ENCODE peak calls at places on chromosomes 16 and 17, in five cellular contexts. One of them, this sample, is unnamed.
A peak's percentile ranks its signal among the peaks of the same experiment; 100 is the strongest.

GRCh38 chr17:32970281-32970680 is 21.4 kb upstream of the SPACA3 start:
- DNase-seq in AG04449: no peak
- DNase-seq in psoas muscle: peak; percentile 49
- DNase-seq in HFFc6: peak; percentile 42
- DNase-seq in RWPE1: no peak
- DNase-seq in this sample: no peak

GRCh38 chr17:63398680-63399079 is 47.4 kb downstream of the CYB561 start:
- DNase-seq in AG04449: no peak
- DNase-seq in psoas muscle: no peak
- DNase-seq in HFFc6: no peak
- DNase-seq in RWPE1: no peak
- DNase-seq in this sample: no peak

GRCh38 chr17:58289869-58290268 is 9.1 kb upstream of the MPO start:
- DNase-seq in AG04449: no peak
- DNase-seq in psoas muscle: no peak
- DNase-seq in HFFc6: no peak
- DNase-seq in RWPE1: peak; percentile 45
- DNase-seq in this sample: no peak

GRCh38 chr16:1310832-1311200 is 1.4 kb downstream of the UBE2I start:
- DNase-seq in AG04449: no peak
- DNase-seq in psoas muscle: no peak
- DNase-seq in HFFc6: peak; percentile 15
- DNase-seq in RWPE1: no peak
- DNase-seq in this sample: peak; percentile 23

GRCh38 chr16:83606486-83607030 is 201.2 kb upstream of the HSBP1 start:
- DNase-seq in AG04449: no peak
- DNase-seq in psoas muscle: no peak
- DNase-seq in HFFc6: no peak
- DNase-seq in RWPE1: no peak
- DNase-seq in this sample: no peak

GRCh38 chr16:64539811-64540210 is 582.1 kb downstream of the CDH11 start:
- DNase-seq in AG04449: no peak
- DNase-seq in psoas muscle: no peak
- DNase-seq in HFFc6: no peak
- DNase-seq in RWPE1: no peak
- DNase-seq in this sample: no peak

GRCh38 chr17:77899494-77899893 is 59.0 kb upstream of the TNRC6C start:
- DNase-seq in AG04449: no peak
- DNase-seq in psoas muscle: no peak
- DNase-seq in HFFc6: no peak
- DNase-seq in RWPE1: no peak
- DNase-seq in this sample: no peak

GRCh38 chr17:57455063-57455914 is 199.0 kb downstream of the MSI2 start:
- DNase-seq in AG04449: no peak
- DNase-seq in psoas muscle: no peak
- DNase-seq in HFFc6: no peak
- DNase-seq in RWPE1: no peak
- DNase-seq in this sample: no peak

GRCh38 chr17:33647976-33648375 is 354.9 kb upstream of the ASIC2 start:
- DNase-seq in AG04449: no peak
- DNase-seq in psoas muscle: no peak
- DNase-seq in HFFc6: no peak
- DNase-seq in RWPE1: peak; percentile 30
- DNase-seq in this sample: peak; percentile 16

GRCh38 chr17:38511126-38512108 is 83.2 kb downstream of the ARHGAP23 start:
- DNase-seq in AG04449: peak; percentile 28
- DNase-seq in psoas muscle: no peak
- DNase-seq in HFFc6: peak; percentile 66
- DNase-seq in RWPE1: peak; percentile 58
- DNase-seq in this sample: no peak

GRCh38 chr16:87319011-87319410 is 1.8 kb upstream of the C16orf95 start:
- DNase-seq in AG04449: no peak
- DNase-seq in psoas muscle: no peak
- DNase-seq in HFFc6: no peak
- DNase-seq in RWPE1: no peak
- DNase-seq in this sample: no peak

GRCh38 chr16:13767215-13767614 is 152.7 kb upstream of the ERCC4 start:
- DNase-seq in AG04449: no peak
- DNase-seq in psoas muscle: no peak
- DNase-seq in HFFc6: no peak
- DNase-seq in RWPE1: no peak
- DNase-seq in this sample: no peak

GRCh38 chr17:1783271-1783670 is 21.4 kb downstream of the SERPINF1 start:
- DNase-seq in AG04449: no peak
- DNase-seq in psoas muscle: peak; percentile 79
- DNase-seq in HFFc6: no peak
- DNase-seq in RWPE1: no peak
- DNase-seq in this sample: no peak

GRCh38 chr17:35486920-35487727 is 38.6 kb upstream of the SLFN13 start:
- DNase-seq in AG04449: no peak
- DNase-seq in psoas muscle: peak; percentile 55
- DNase-seq in HFFc6: peak; percentile 9
- DNase-seq in RWPE1: peak; percentile 64
- DNase-seq in this sample: no peak

GRCh38 chr16:15961060-15961511 is 11.7 kb downstream of the ABCC1 start:
- DNase-seq in AG04449: no peak
- DNase-seq in psoas muscle: no peak
- DNase-seq in HFFc6: no peak
- DNase-seq in RWPE1: no peak
- DNase-seq in this sample: no peak

GRCh38 chr17:3762922-3763776 is 37.8 kb downstream of the ITGAE start:
- DNase-seq in AG04449: no peak
- DNase-seq in psoas muscle: no peak
- DNase-seq in HFFc6: no peak
- DNase-seq in RWPE1: no peak
- DNase-seq in this sample: no peak

GRCh38 chr16:64311241-64311640 is 810.6 kb downstream of the CDH11 start:
- DNase-seq in AG04449: no peak
- DNase-seq in psoas muscle: no peak
- DNase-seq in HFFc6: peak; percentile 8
- DNase-seq in RWPE1: no peak
- DNase-seq in this sample: no peak

GRCh38 chr17:67054011-67054591 is 9.7 kb downstream of the CACNG1 start:
- DNase-seq in AG04449: no peak
- DNase-seq in psoas muscle: no peak
- DNase-seq in HFFc6: no peak
- DNase-seq in RWPE1: no peak
- DNase-seq in this sample: no peak

GRCh38 chr17:42276609-42277341 is 584 bp upstream of the STAT5B start:
- DNase-seq in AG04449: no peak
- DNase-seq in psoas muscle: peak; percentile 81
- DNase-seq in HFFc6: peak; percentile 78
- DNase-seq in RWPE1: peak; percentile 57
- DNase-seq in this sample: peak; percentile 52

GRCh38 chr16:84617068-84617630 is 729 bp downstream of the COTL1 start:
- DNase-seq in AG04449: no peak
- DNase-seq in psoas muscle: no peak
- DNase-seq in HFFc6: no peak
- DNase-seq in RWPE1: peak; percentile 45
- DNase-seq in this sample: no peak

GRCh38 chr16:2787961-2788360 is 601 bp upstream of the PRSS33 start:
- DNase-seq in AG04449: no peak
- DNase-seq in psoas muscle: no peak
- DNase-seq in HFFc6: no peak
- DNase-seq in RWPE1: no peak
- DNase-seq in this sample: no peak

GRCh38 chr16:71817690-71818089 is 9.1 kb upstream of the AP1G1 start:
- DNase-seq in AG04449: no peak
- DNase-seq in psoas muscle: no peak
- DNase-seq in HFFc6: peak; percentile 1
- DNase-seq in RWPE1: no peak
- DNase-seq in this sample: no peak

GRCh38 chr17:1904273-1905052 is 74.7 kb downstream of the RPA1 start:
- DNase-seq in AG04449: no peak
- DNase-seq in psoas muscle: no peak
- DNase-seq in HFFc6: no peak
- DNase-seq in RWPE1: no peak
- DNase-seq in this sample: no peak

GRCh38 chr17:64291268-64291851 is 28.3 kb upstream of the TEX2 start:
- DNase-seq in AG04449: no peak
- DNase-seq in psoas muscle: no peak
- DNase-seq in HFFc6: no peak
- DNase-seq in RWPE1: no peak
- DNase-seq in this sample: peak; percentile 27

GRCh38 chr16:81455006-81455405 is 10.4 kb downstream of the CMIP start:
- DNase-seq in AG04449: no peak
- DNase-seq in psoas muscle: peak; percentile 9
- DNase-seq in HFFc6: no peak
- DNase-seq in RWPE1: no peak
- DNase-seq in this sample: no peak

GRCh38 chr17:29179232-29180036 is 764 bp downstream of the MYO18A start:
- DNase-seq in AG04449: no peak
- DNase-seq in psoas muscle: peak; percentile 30
- DNase-seq in HFFc6: no peak
- DNase-seq in RWPE1: peak; percentile 83
- DNase-seq in this sample: peak; percentile 53

GRCh38 chr17:16593356-16594102 is 24.5 kb upstream of the ZNF287 start:
- DNase-seq in AG04449: no peak
- DNase-seq in psoas muscle: no peak
- DNase-seq in HFFc6: no peak
- DNase-seq in RWPE1: no peak
- DNase-seq in this sample: no peak

GRCh38 chr17:7512105-7512504 is 27.9 kb downstream of the POLR2A start:
- DNase-seq in AG04449: no peak
- DNase-seq in psoas muscle: no peak
- DNase-seq in HFFc6: no peak
- DNase-seq in RWPE1: no peak
- DNase-seq in this sample: no peak

GRCh38 chr16:72876221-72876620 is 171.7 kb downstream of the ZFHX3 start:
- DNase-seq in AG04449: peak; percentile 61
- DNase-seq in psoas muscle: peak; percentile 74
- DNase-seq in HFFc6: peak; percentile 75
- DNase-seq in RWPE1: no peak
- DNase-seq in this sample: no peak

GRCh38 chr16:72877374-72878028 is 170.4 kb downstream of the ZFHX3 start:
- DNase-seq in AG04449: peak; percentile 58
- DNase-seq in psoas muscle: no peak
- DNase-seq in HFFc6: peak; percentile 95
- DNase-seq in RWPE1: peak; percentile 90
- DNase-seq in this sample: no peak

GRCh38 chr16:72873853-72874252 is 174.1 kb downstream of the ZFHX3 start:
- DNase-seq in AG04449: no peak
- DNase-seq in psoas muscle: no peak
- DNase-seq in HFFc6: no peak
- DNase-seq in RWPE1: no peak
- DNase-seq in this sample: no peak

GRCh38 chr16:72876981-72877373 is 171.0 kb downstream of the ZFHX3 start:
- DNase-seq in AG04449: no peak
- DNase-seq in psoas muscle: no peak
- DNase-seq in HFFc6: no peak
- DNase-seq in RWPE1: no peak
- DNase-seq in this sample: no peak

GRCh38 chr16:72875291-72876036 is 172.5 kb downstream of the ZFHX3 start:
- DNase-seq in AG04449: no peak
- DNase-seq in psoas muscle: no peak
- DNase-seq in HFFc6: no peak
- DNase-seq in RWPE1: peak; percentile 82
- DNase-seq in this sample: no peak
- TF ChIP-seq CTCF in AG04449: no peak
- TF ChIP-seq CTCF in psoas muscle: no peak
- TF ChIP-seq CTCF in HFFc6: no peak
- TF ChIP-seq CTCF in RWPE1: no peak
- TF ChIP-seq CTCF in this sample: no peak

GRCh38 chr16:48831081-48831722 is 221.2 kb upstream of the N4BP1 start:
- DNase-seq in AG04449: no peak
- DNase-seq in psoas muscle: no peak
- DNase-seq in HFFc6: no peak
- DNase-seq in RWPE1: peak; percentile 7
- DNase-seq in this sample: peak; percentile 61
- TF ChIP-seq CTCF in AG04449: no peak
- TF ChIP-seq CTCF in psoas muscle: no peak
- TF ChIP-seq CTCF in HFFc6: peak; percentile 27
- TF ChIP-seq CTCF in RWPE1: no peak
- TF ChIP-seq CTCF in this sample: peak; percentile 81

GRCh38 chr17:50909765-50910661 is 43.9 kb upstream of the TOB1 start:
- DNase-seq in AG04449: no peak
- DNase-seq in psoas muscle: no peak
- DNase-seq in HFFc6: no peak
- DNase-seq in RWPE1: no peak
- DNase-seq in this sample: no peak

GRCh38 chr17:50911450-50911849 is 45.3 kb upstream of the TOB1 start:
- DNase-seq in AG04449: no peak
- DNase-seq in psoas muscle: no peak
- DNase-seq in HFFc6: no peak
- DNase-seq in RWPE1: no peak
- DNase-seq in this sample: no peak

GRCh38 chr17:50906443-50906842 is 40.3 kb upstream of the TOB1 start:
- DNase-seq in AG04449: no peak
- DNase-seq in psoas muscle: no peak
- DNase-seq in HFFc6: no peak
- DNase-seq in RWPE1: no peak
- DNase-seq in this sample: no peak

GRCh38 chr17:50908140-50908859 is 42.1 kb upstream of the TOB1 start:
- DNase-seq in AG04449: no peak
- DNase-seq in psoas muscle: no peak
- DNase-seq in HFFc6: no peak
- DNase-seq in RWPE1: no peak
- DNase-seq in this sample: no peak

DNA sequence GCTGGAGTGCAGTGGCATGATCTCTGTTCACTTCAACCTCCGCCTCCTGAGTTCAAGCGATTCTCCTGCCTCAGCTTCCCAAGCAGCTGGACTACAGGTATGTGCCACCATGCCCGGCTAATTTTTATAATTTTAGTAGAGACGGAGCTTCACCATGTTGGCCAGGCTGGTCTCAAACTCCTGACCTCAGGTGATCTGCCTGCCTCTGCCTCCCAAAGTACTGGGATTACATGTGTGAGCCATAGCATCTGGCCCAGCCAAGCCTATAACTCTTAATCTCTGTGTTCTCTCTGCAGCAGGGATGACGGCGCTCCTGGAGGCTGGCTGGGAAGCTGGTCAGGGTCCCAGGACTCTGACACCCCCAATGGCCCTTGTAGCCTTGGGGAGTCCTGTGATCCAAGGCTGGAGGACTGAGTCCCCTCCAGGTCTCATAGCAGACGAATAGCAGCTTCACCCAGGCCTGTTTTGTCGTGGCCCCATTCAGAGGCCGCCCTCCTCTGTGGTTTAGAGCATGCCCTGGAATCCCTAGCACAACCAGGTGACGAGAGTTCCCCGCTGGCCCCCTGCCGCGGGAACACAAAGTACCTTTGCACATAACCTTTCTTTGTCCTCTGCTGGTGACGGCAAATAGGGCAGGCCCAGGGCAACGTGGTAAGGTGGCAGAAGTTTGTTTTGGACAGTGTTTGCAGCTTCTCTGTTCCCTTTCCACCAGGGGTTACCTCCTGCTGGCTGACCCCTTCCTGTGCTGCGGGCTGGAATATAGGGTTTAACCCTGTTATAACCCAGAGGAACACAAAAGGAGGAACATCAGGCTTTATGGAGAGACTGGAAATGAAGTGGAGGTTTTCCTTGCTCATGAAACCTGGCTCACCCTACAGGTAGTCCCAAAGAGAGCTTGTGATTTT is 43.0 kb upstream of the TOB1 start:
- DNase-seq in AG04449: no peak
- DNase-seq in psoas muscle: peak; percentile 57
- DNase-seq in HFFc6: no peak
- DNase-seq in RWPE1: no peak
- DNase-seq in this sample: no peak
- TF ChIP-seq CTCF in AG04449: no peak
- TF ChIP-seq CTCF in psoas muscle: no peak
- TF ChIP-seq CTCF in HFFc6: peak; percentile 10
- TF ChIP-seq CTCF in RWPE1: no peak
- TF ChIP-seq CTCF in this sample: no peak

GRCh38 chr17:48322060-48322459 is 108.0 kb downstream of the SKAP1 start:
- DNase-seq in AG04449: no peak
- DNase-seq in psoas muscle: no peak
- DNase-seq in HFFc6: peak; percentile 6
- DNase-seq in RWPE1: no peak
- DNase-seq in this sample: no peak
- TF ChIP-seq CTCF in AG04449: no peak
- TF ChIP-seq CTCF in psoas muscle: no peak
- TF ChIP-seq CTCF in HFFc6: peak; percentile 57
- TF ChIP-seq CTCF in RWPE1: peak; percentile 19
- TF ChIP-seq CTCF in this sample: no peak